ENCODE peak calls at places on chromosomes 4 and X, in six cellular contexts. S is activated CD4-positive, alpha-beta T cell treated with anti-CD3 and anti-CD28 coated beads, Interleukin-2, amount 50 U/mL, for 48 hours; Q is stimulated activated CD4-positive, alpha-beta T cell treated with anti-CD3 and anti-CD28 coated beads, Interleukin-12 subunit alpha, Interleukin-12 subunit beta, amount 100 ng/mL, for 24 hours; U is activated T-cell treated with anti-CD3 and anti-CD28 coated beads for 48 hours; B is stimulated activated CD8-positive, alpha-beta memory T cell treated with anti-CD3 and anti-CD28 coated beads, Interleukin-12 subunit alpha, Interleukin-12 subunit beta, amount 100 ng/mL, for 4 hours; O is A172. C is an unnamed sample.

GRCh38 chr4:138487217-138487616 is 245.1 kb upstream of the SLC7A11 start:
- DNase-seq in U (no peak), S (no peak), B (no peak), Q (no peak), O (no peak), C (no peak)

GRCh38 chrX:30971761-30972603 is 82.9 kb upstream of the TAB3 start:
- DNase-seq in Q (peak; percentile 2), S (peak; percentile 12), B (no peak), U (no peak), O (peak; percentile 56), C (peak; percentile 44)

GRCh38 chrX:15468036-15468435 is 25.1 kb downstream of the PIR start:
- DNase-seq in S (no peak), Q (no peak), B (no peak), O (peak; percentile 14), U (no peak), C (peak; percentile 84)

GRCh38 chrX:100745806-100746537 is 14.1 kb upstream of the SYTL4 start:
- DNase-seq in Q (no peak), B (no peak), S (no peak), O (no peak), U (no peak), C (peak; percentile 8)

GRCh38 chr4:20490734-20491133 is 209.5 kb upstream of the PACRGL start:
- DNase-seq in U (no peak), B (no peak), S (no peak), O (no peak), Q (no peak), C (no peak)

GRCh38 chr4:123468479-123469031 is 72.0 kb downstream of the SPRY1 start:
- DNase-seq in Q (no peak), S (no peak), U (no peak), O (no peak), B (no peak), C (no peak)

GRCh38 chr4:88107406-88108107 is 50.9 kb downstream of the ABCG2 start:
- DNase-seq in B (no peak), U (no peak), O (peak; percentile 4), S (no peak), Q (no peak), C (no peak)

GRCh38 chrX:31199051-31199769 is 127.4 kb upstream of the FTHL17 start:
- DNase-seq in B (no peak), Q (no peak), O (peak; percentile 41), S (no peak), U (no peak), C (no peak)

GRCh38 chrX:139877710-139878414 is 55.0 kb downstream of the ATP11C start:
- DNase-seq in S (no peak), U (no peak), O (no peak), Q (no peak), B (no peak), C (no peak)

GRCh38 chr4:165415910-165416309 is 37.1 kb downstream of the CPE start:
- DNase-seq in B (no peak), Q (no peak), U (no peak), S (no peak), O (no peak), C (no peak)

GRCh38 chrX:48892896-48893295 is 4.7 kb downstream of the TIMM17B start:
- DNase-seq in U (no peak), O (no peak), B (no peak), S (no peak), Q (no peak), C (no peak)

GRCh38 chr4:55169352-55169959 is 44.1 kb upstream of the KDR start:
- DNase-seq in U (no peak), O (peak; percentile 66), S (no peak), B (no peak), Q (no peak), C (peak; percentile 83)

GRCh38 chrX:104641176-104641575 is 75.2 kb downstream of the IL1RAPL2 start:
- DNase-seq in B (no peak), S (peak; percentile 2), O (no peak), Q (no peak), U (no peak), C (no peak)